ENCODE peak calls at places on chromosomes 6 and 20, in seven cellular contexts. O is left ventricle myocardium inferior, K is ovary, R is HFFc6, B is mammary epithelial cell, P is BJ, G is lung. L is an unnamed sample.

GRCh38 chr20:23093613-23094012 is 7.5 kb upstream of the CD93 start:
- DNase-seq in P (no peak), K (no peak), R (no peak), G (no peak), B (no peak), O (no peak), L (no peak)

GRCh38 chr20:54197621-54198604 is 10.0 kb upstream of the PFDN4 start:
- DNase-seq in P (no peak), B (peak), K (no peak), G (no peak), O (no peak), R (peak), L (peak)

GRCh38 chr20:50613438-50614169 is 77.7 kb downstream of the RIPOR3 start:
- DNase-seq in O (no peak), G (no peak), R (no peak), B (no peak), P (no peak), K (no peak), L (no peak)

GRCh38 chr6:15752820-15753219 is 90.0 kb upstream of the DTNBP1 start:
- DNase-seq in R (no peak), P (no peak), G (no peak), O (no peak), B (no peak), K (no peak), L (no peak)

GRCh38 chr20:5928831-5929715 is 21.3 kb downstream of the TRMT6 start:
- DNase-seq in P (no peak), G (no peak), R (peak), O (no peak), K (no peak), B (no peak), L (no peak)

GRCh38 chr20:17421493-17421892 is 109.7 kb downstream of the BFSP1 start:
- DNase-seq in K (no peak), O (no peak), G (no peak), P (no peak), B (no peak), R (peak), L (no peak)

GRCh38 chr6:131782764-131783163 is 25.1 kb upstream of the ENPP1 start:
- DNase-seq in P (no peak), R (no peak), G (no peak), B (no peak), O (no peak), K (no peak), L (no peak)

GRCh38 chr6:68740828-68741500 is 105.9 kb downstream of the ADGRB3 start:
- DNase-seq in K (no peak), P (no peak), G (no peak), O (no peak), R (no peak), B (no peak), L (no peak)

GRCh38 chr6:52697903-52698302 is 27.0 kb downstream of the TMEM14A start:
- DNase-seq in G (no peak), O (no peak), R (no peak), P (no peak), B (peak), K (no peak), L (no peak)
- TF ChIP-seq CTCF in G (no peak), O (no peak), R (no peak), P (no peak), B (no peak), K (no peak), L (no peak)

GRCh38 chr20:63233924-63234323 is 1.8 kb upstream of the BIRC7 start:
- DNase-seq in K (no peak), G (no peak), R (no peak), B (no peak), P (no peak), O (no peak), L (no peak)

GRCh38 chr20:63236116-63236837 is 572 bp downstream of the BIRC7 start:
- DNase-seq in B (no peak), R (no peak), O (no peak), P (no peak), G (no peak), K (no peak), L (no peak)

GRCh38 chr20:63233061-63233344 is 2.7 kb upstream of the BIRC7 start:
- DNase-seq in B (no peak), R (no peak), G (no peak), O (no peak), K (no peak), P (no peak), L (no peak)

GRCh38 chr20:63235399-63235983 is at the start of gene BIRC7:
- DNase-seq in R (no peak), G (no peak), B (no peak), P (no peak), O (no peak), K (no peak), L (no peak)

GRCh38 chr20:63234693-63235398 is 859 bp upstream of the BIRC7 start:
- DNase-seq in B (peak), R (no peak), P (no peak), O (no peak), K (no peak), G (no peak), L (no peak)
- TF ChIP-seq CTCF in B (peak), R (peak), P (peak), O (peak), K (no peak), G (no peak), L (peak)

GRCh38 chr20:20887593-20888272 is 175.3 kb upstream of the RALGAPA2 start:
- DNase-seq in K (no peak), G (no peak), O (no peak), P (no peak), B (no peak), R (no peak), L (no peak)
- TF ChIP-seq CTCF in K (no peak), G (no peak), O (no peak), P (no peak), B (no peak), R (no peak), L (no peak)

GRCh38 chr20:2475850-2476741 is 5.5 kb upstream of the SNRPB start:
- DNase-seq in B (no peak), G (no peak), O (no peak), R (no peak), K (no peak), P (no peak), L (no peak)

GRCh38 chr20:2480381-2480780 is 9.8 kb upstream of the SNRPB start:
- DNase-seq in P (no peak), B (no peak), O (no peak), K (no peak), G (no peak), R (no peak), L (no peak)

GRCh38 chr20:2476742-2477615 is 6.4 kb upstream of the SNRPB start:
- DNase-seq in P (no peak), K (no peak), B (no peak), G (no peak), O (no peak), R (no peak), L (no peak)
- TF ChIP-seq CTCF in P (peak), K (no peak), B (no peak), G (no peak), O (no peak), R (peak), L (no peak)